ENCODE peak calls at places on chromosomes 2 and 18, in five cellular contexts. F is pancreas, Z is nephron progenitor cell, U is prostate gland, D is WTC11. V is an unnamed sample.
A peak's percentile ranks its signal among the peaks of the same experiment; 100 is the strongest.

GRCh38 chr2:182259629-182260150 is 167.1 kb downstream of the PDE1A start:
- DNase-seq in F (no peak), Z (no peak), U (no peak), D (no peak), V (no peak)

GRCh38 chr2:88844960-88845359 is 153.5 kb downstream of the RPIA start:
- DNase-seq in F (no peak), Z (no peak), U (no peak), D (no peak), V (no peak)

GRCh38 chr2:216369821-216370220 is 2.5 kb downstream of the MARCHF4 start:
- DNase-seq in F (no peak), Z (no peak), U (no peak), D (no peak), V (no peak)

GRCh38 chr2:197777823-197778407 is 7.2 kb downstream of the BOLL start:
- DNase-seq in F (no peak), Z (peak; percentile 22), U (no peak), D (no peak), V (peak; percentile 15)

GRCh38 chr2:240960963-240961876 is 37.2 kb upstream of the SNED1 start:
- DNase-seq in F (peak; percentile 13), Z (peak; percentile 27), U (no peak), D (no peak), V (no peak)

GRCh38 chr2:110650346-110650745 is 27.5 kb downstream of the BUB1 start:
- DNase-seq in F (no peak), Z (no peak), U (no peak), D (no peak), V (no peak)

GRCh38 chr18:30481871-30482270 is 560.7 kb downstream of the DSC3 start:
- DNase-seq in F (no peak), Z (no peak), U (no peak), D (no peak), V (no peak)

GRCh38 chr2:196482119-196483065 is 157.1 kb upstream of the CCDC150 start:
- DNase-seq in F (no peak), Z (no peak), U (no peak), D (peak; percentile 17), V (peak; percentile 20)

GRCh38 chr2:73830871-73831401 is 2.2 kb downstream of the STAMBP start:
- DNase-seq in F (no peak), Z (no peak), U (no peak), D (no peak), V (peak; percentile 66)

GRCh38 chr2:96596596-96596995 is 41.5 kb downstream of the KANSL3 start:
- DNase-seq in F (no peak), Z (no peak), U (no peak), D (no peak), V (no peak)

GRCh38 chr2:102806250-102806837 is 44.5 kb downstream of the TMEM182 start:
- DNase-seq in F (peak; percentile 26), Z (peak; percentile 74), U (peak; percentile 61), D (peak; percentile 81), V (peak; percentile 59)

GRCh38 chr2:45103351-45104145 is 94.3 kb upstream of the SIX2 start:
- DNase-seq in F (no peak), Z (no peak), U (no peak), D (no peak), V (no peak)

GRCh38 chr2:197969391-197969893 is 165.0 kb downstream of the PLCL1 start:
- DNase-seq in F (no peak), Z (no peak), U (no peak), D (no peak), V (no peak)

DNA sequence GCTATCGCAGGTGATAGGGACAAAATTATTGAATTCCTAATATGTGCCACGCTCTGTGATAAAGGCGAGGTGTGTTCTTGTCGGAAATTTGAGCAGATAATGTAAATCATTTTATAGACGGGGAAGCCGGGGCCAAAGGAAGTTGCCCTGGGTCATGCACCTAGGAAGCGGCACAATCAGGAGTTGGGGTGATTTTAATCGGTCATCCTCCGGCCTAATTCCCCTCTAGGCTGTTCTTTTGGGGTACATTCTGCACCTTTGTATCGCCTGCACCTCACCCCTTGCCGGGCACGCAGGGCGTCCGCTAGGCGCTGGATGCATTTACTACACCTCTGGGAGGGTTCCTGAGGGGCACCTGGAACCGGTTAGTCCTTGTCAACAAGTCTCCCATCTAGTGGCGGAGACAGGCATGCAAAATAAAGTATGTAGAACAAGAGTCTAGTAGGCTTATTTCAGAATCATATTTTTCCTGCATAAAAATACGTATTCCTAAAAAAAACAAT is 605 bp upstream of the TEX261 start:
- DNase-seq in F (peak; percentile 49), Z (peak; percentile 35), U (peak; percentile 42), D (peak; percentile 54), V (peak; percentile 71)
- TF ChIP-seq CTCF in F (peak; percentile 10), Z (no peak), U (peak; percentile 33), D (no peak), V (peak; percentile 45)

DNA sequence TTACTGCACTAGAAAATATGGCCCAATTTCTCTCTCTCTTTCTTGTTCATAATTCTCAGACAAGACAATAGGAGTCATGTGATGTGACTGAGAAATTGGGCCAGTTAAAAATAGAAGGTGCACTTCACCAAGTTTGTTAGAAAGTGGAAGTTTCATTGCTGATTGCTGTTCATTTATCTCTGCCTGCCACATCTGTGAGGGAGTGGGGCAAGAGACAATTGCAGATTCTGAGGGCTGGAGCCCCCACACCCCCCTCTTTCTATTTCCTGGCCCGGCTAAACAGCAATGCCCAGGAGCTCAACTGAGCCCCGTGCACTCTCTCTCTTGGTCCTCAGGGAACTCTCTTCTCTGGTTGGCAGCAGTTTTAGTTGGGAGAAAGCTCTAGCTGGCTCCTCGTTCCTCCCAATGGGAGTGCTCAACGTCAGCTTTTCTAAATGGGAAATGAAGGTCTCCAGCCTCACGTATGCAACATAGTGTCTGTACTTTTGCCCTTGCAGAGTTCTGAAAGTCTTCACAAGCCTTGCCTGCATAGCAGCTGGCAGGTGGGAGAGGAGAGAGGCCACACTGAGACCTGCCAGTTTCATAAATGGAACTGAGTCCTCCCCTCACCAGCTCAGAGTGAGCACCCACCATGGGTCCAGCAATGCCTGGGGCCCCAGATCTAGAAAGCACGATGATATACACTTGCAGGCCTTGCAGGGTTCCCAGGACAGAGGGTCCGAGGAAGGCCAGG is 115.7 kb downstream of the MYCN start:
- DNase-seq in F (no peak), Z (no peak), U (no peak), D (no peak), V (no peak)
- TF ChIP-seq CTCF in F (no peak), Z (no peak), U (no peak), D (no peak), V (no peak)

DNA sequence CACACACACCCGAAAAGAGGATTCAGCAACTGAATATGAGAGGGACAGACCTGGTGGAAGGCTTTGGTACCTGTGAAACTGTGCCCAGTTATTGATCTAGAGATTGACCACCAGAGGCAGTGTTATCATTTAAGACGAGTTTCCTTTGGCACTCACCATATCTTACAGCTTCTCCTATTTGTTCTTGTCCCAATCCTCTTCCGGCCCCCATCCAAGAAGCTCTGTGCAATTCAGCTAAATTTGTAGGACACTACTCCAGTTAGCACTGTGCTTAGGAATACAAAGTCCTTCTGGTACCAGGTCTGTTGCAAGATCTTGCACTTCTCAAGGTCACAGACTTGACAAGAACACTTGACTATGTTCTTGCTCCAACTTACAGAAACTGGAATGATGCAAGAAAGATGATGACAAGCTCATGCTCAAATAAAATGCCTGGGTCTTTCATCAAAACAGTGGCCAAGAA is 177.7 kb downstream of the TMEM247 start:
- DNase-seq in F (no peak), Z (no peak), U (no peak), D (no peak), V (no peak)
- TF ChIP-seq CTCF in F (peak; percentile 24), Z (peak; percentile 21), U (peak; percentile 33), D (no peak), V (peak; percentile 28)

DNA sequence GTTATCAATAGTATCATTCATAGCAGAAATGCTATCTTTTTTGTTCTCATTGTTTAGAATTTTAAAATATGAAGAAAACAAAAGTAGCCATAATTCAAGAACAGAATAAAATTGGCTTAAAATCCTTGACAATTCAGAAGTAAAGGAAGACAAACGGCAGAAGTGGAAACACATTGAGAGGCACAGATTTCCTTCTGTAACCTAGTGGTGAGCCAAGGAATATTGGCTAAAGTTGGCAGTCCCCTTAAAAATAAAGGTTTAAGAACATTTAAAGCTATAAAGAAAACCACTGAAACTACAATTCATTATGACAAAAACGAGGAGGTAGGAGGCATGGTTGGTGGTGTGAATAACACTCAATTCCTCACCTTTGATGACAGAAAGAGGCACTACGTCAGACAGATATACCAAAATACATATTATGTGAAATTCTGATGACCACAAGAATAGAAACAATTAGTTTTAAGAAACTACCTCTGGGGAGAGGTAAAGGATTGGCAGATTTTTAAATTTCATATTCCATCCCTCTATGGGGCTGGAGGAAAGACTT is 42.3 kb downstream of the SFT2D3 start:
- DNase-seq in F (no peak), Z (no peak), U (no peak), D (no peak), V (no peak)
- TF ChIP-seq CTCF in F (no peak), Z (no peak), U (no peak), D (no peak), V (no peak)

DNA sequence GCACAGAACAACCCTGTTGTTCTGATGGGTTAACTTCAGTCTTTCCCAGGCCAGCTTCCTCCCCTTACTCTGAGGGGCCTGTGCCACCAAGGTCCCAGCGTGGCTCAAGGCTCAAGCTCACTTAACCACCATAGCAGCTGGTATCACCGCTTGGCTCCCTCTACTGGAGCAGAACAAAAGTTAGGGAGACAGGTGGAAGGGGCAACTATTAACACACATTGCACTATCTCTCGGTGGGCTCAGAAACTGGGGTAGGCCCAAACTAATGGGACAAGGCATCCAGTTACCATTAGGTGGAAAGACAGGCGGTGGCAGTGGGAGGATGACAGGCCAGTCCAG is 88.7 kb upstream of the ATL2 start:
- DNase-seq in F (no peak), Z (no peak), U (no peak), D (peak; percentile 59), V (peak; percentile 16)
- TF ChIP-seq CTCF in F (no peak), Z (no peak), U (peak; percentile 35), D (peak; percentile 19), V (peak; percentile 43)

GRCh38 chr2:158546412-158547144 is 89.8 kb downstream of the PKP4 start:
- DNase-seq in F (no peak), Z (no peak), U (no peak), D (no peak), V (peak; percentile 1)
- TF ChIP-seq CTCF in F (no peak), Z (no peak), U (no peak), D (no peak), V (no peak)

GRCh38 chr2:23127465-23127864 is 257.5 kb upstream of the KLHL29 start:
- DNase-seq in F (peak; percentile 60), Z (no peak), U (no peak), D (no peak), V (no peak)

GRCh38 chr2:23131066-23131575 is 253.9 kb upstream of the KLHL29 start:
- DNase-seq in F (no peak), Z (no peak), U (no peak), D (no peak), V (no peak)

GRCh38 chr2:23132000-23132399 is 253.0 kb upstream of the KLHL29 start:
- DNase-seq in F (no peak), Z (no peak), U (no peak), D (no peak), V (no peak)

GRCh38 chr2:23133196-23133595 is 251.8 kb upstream of the KLHL29 start:
- DNase-seq in F (no peak), Z (no peak), U (no peak), D (no peak), V (no peak)

GRCh38 chr2:23128684-23129292 is 256.2 kb upstream of the KLHL29 start:
- DNase-seq in F (no peak), Z (no peak), U (no peak), D (no peak), V (no peak)
- TF ChIP-seq CTCF in F (no peak), Z (no peak), U (no peak), D (no peak), V (no peak)

GRCh38 chr2:190344275-190344827 is 962 bp downstream of the INPP1 start:
- DNase-seq in F (peak; percentile 66), Z (no peak), U (peak; percentile 60), D (no peak), V (peak; percentile 34)
- TF ChIP-seq CTCF in F (no peak), Z (peak; percentile 16), U (peak; percentile 60), D (no peak), V (peak; percentile 20)